ENCODE peak calls at places on chromosome 16, in four cellular contexts. One of them, this sample, is unnamed.

GRCh38 chr16:50862818-50863672 is 121.2 kb downstream of the CYLD start:
- DNase-seq in AG09309: no peak
- DNase-seq in choroid plexus epithelial cell: no peak
- DNase-seq in astrocyte of the spinal cord: no peak
- DNase-seq in this sample: no peak

GRCh38 chr16:50245417-50246298 is 20.7 kb upstream of the ADCY7 start:
- DNase-seq in AG09309: no peak
- DNase-seq in choroid plexus epithelial cell: peak; percentile 31
- DNase-seq in astrocyte of the spinal cord: peak; percentile 50
- DNase-seq in this sample: peak; percentile 16

GRCh38 chr16:87304951-87305350 is 12.2 kb downstream of the C16orf95 start:
- DNase-seq in AG09309: no peak
- DNase-seq in choroid plexus epithelial cell: no peak
- DNase-seq in astrocyte of the spinal cord: no peak
- DNase-seq in this sample: no peak

GRCh38 chr16:11586375-11586855 is 304 bp downstream of the LITAF start:
- DNase-seq in AG09309: no peak
- DNase-seq in choroid plexus epithelial cell: no peak
- DNase-seq in astrocyte of the spinal cord: no peak
- DNase-seq in this sample: no peak

GRCh38 chr16:65837431-65837986 is 529.0 kb upstream of the CDH5 start:
- DNase-seq in AG09309: no peak
- DNase-seq in choroid plexus epithelial cell: no peak
- DNase-seq in astrocyte of the spinal cord: no peak
- DNase-seq in this sample: no peak

GRCh38 chr16:66189951-66190350 is 176.5 kb upstream of the CDH5 start:
- DNase-seq in AG09309: peak; percentile 67
- DNase-seq in choroid plexus epithelial cell: peak; percentile 86
- DNase-seq in astrocyte of the spinal cord: peak; percentile 90
- DNase-seq in this sample: peak; percentile 15

GRCh38 chr16:12573300-12573699 is 230.4 kb downstream of the CPPED1 start:
- DNase-seq in AG09309: no peak
- DNase-seq in choroid plexus epithelial cell: no peak
- DNase-seq in astrocyte of the spinal cord: no peak
- DNase-seq in this sample: no peak

GRCh38 chr16:57826706-57827625 is 24.7 kb upstream of the KIFC3 start:
- DNase-seq in AG09309: no peak
- DNase-seq in choroid plexus epithelial cell: peak; percentile 36
- DNase-seq in astrocyte of the spinal cord: no peak
- DNase-seq in this sample: no peak

GRCh38 chr16:58128721-58129096 is 472 bp downstream of the CFAP20 start:
- DNase-seq in AG09309: no peak
- DNase-seq in choroid plexus epithelial cell: no peak
- DNase-seq in astrocyte of the spinal cord: no peak
- DNase-seq in this sample: no peak

GRCh38 chr16:67199011-67199807 is at the start of gene ELMO3:
- DNase-seq in AG09309: no peak
- DNase-seq in choroid plexus epithelial cell: no peak
- DNase-seq in astrocyte of the spinal cord: no peak
- DNase-seq in this sample: no peak

GRCh38 chr16:9015489-9015888 is 51.8 kb upstream of the USP7 start:
- DNase-seq in AG09309: no peak
- DNase-seq in choroid plexus epithelial cell: no peak
- DNase-seq in astrocyte of the spinal cord: no peak
- DNase-seq in this sample: no peak

GRCh38 chr16:23121024-23121423 is 28.2 kb downstream of the USP31 start:
- DNase-seq in AG09309: no peak
- DNase-seq in choroid plexus epithelial cell: no peak
- DNase-seq in astrocyte of the spinal cord: no peak
- DNase-seq in this sample: no peak

GRCh38 chr16:67632415-67633172 is 12.3 kb upstream of the CARMIL2 start:
- DNase-seq in AG09309: no peak
- DNase-seq in choroid plexus epithelial cell: peak; percentile 90
- DNase-seq in astrocyte of the spinal cord: peak; percentile 52
- DNase-seq in this sample: no peak

GRCh38 chr16:48321307-48322036 is 63.7 kb downstream of the SIAH1 start:
- DNase-seq in AG09309: no peak
- DNase-seq in choroid plexus epithelial cell: peak; percentile 58
- DNase-seq in astrocyte of the spinal cord: peak; percentile 44
- DNase-seq in this sample: no peak

GRCh38 chr16:27917953-27918352 is 145.6 kb downstream of the GSG1L start:
- DNase-seq in AG09309: no peak
- DNase-seq in choroid plexus epithelial cell: no peak
- DNase-seq in astrocyte of the spinal cord: no peak
- DNase-seq in this sample: no peak
- H3K4me3 ChIP-seq in AG09309: no peak overlapping the region
- H3K4me3 ChIP-seq in choroid plexus epithelial cell: no peak overlapping the region
- H3K4me3 ChIP-seq in astrocyte of the spinal cord: no peak overlapping the region
- H3K4me3 ChIP-seq in this sample: no peak overlapping the region

DNA sequence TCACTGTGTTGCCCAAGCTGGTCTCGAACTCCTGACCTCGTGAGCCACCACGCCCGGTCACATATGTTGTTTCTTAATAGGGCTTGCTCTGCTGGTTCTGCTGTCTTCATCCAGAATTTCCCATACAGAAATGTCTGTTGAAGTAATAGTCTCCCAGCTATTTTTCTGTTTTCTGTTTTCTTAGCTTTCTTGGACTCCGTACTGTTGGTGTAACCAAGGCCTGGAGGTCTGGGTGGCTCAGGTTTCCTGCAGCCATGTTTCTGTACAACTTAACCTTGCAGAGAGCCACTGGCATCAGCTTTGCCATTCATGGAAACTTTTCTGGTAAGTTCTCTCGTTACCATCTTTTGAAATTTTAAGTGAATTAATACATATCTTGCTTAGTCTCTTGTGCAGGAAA is 2.8 kb downstream of the SF3B3 start:
- DNase-seq in AG09309: no peak
- DNase-seq in choroid plexus epithelial cell: peak; percentile 15
- DNase-seq in astrocyte of the spinal cord: no peak
- DNase-seq in this sample: no peak
- H3K4me3 ChIP-seq in AG09309: no peak overlapping the region
- H3K4me3 ChIP-seq in choroid plexus epithelial cell: peak overlapping the region; percentile 9
- H3K4me3 ChIP-seq in astrocyte of the spinal cord: no peak overlapping the region
- H3K4me3 ChIP-seq in this sample: peak overlapping the region; percentile 37

GRCh38 chr16:46886764-46887523 is 2.8 kb downstream of the GPT2 start:
- DNase-seq in AG09309: no peak
- DNase-seq in choroid plexus epithelial cell: no peak
- DNase-seq in astrocyte of the spinal cord: no peak
- DNase-seq in this sample: no peak
- H3K4me3 ChIP-seq in AG09309: no peak overlapping the region
- H3K4me3 ChIP-seq in choroid plexus epithelial cell: no peak overlapping the region
- H3K4me3 ChIP-seq in astrocyte of the spinal cord: no peak overlapping the region
- H3K4me3 ChIP-seq in this sample: no peak overlapping the region

GRCh38 chr16:88327566-88328312 is 55.0 kb upstream of the ZNF469 start:
- DNase-seq in AG09309: no peak
- DNase-seq in choroid plexus epithelial cell: peak; percentile 87
- DNase-seq in astrocyte of the spinal cord: peak; percentile 61
- DNase-seq in this sample: no peak

GRCh38 chr16:88329726-88330700 is 52.7 kb upstream of the ZNF469 start:
- DNase-seq in AG09309: peak; percentile 78
- DNase-seq in choroid plexus epithelial cell: no peak
- DNase-seq in astrocyte of the spinal cord: no peak
- DNase-seq in this sample: no peak

GRCh38 chr16:88326611-88327485 is 55.9 kb upstream of the ZNF469 start:
- DNase-seq in AG09309: no peak
- DNase-seq in choroid plexus epithelial cell: peak; percentile 41
- DNase-seq in astrocyte of the spinal cord: no peak
- DNase-seq in this sample: no peak

GRCh38 chr16:88325976-88326375 is 56.8 kb upstream of the ZNF469 start:
- DNase-seq in AG09309: no peak
- DNase-seq in choroid plexus epithelial cell: no peak
- DNase-seq in astrocyte of the spinal cord: no peak
- DNase-seq in this sample: no peak

DNA sequence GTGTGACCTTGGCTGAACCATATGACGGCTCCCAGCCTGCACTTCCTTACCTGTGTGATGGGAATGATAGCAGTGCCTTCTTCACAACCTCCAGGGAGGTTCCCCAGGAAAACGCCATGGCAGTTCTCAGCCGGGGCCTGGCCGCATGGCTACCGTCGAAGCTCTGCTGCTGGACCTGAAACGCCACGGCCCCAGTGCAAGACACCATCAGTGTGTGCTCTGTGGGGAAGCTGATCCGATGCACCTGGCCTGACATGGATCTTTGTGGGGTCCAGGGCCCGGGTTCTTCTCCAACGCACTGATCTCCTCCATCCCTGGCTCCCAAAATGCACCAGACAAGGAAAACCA is 54.5 kb upstream of the ZNF469 start:
- DNase-seq in AG09309: no peak
- DNase-seq in choroid plexus epithelial cell: no peak
- DNase-seq in astrocyte of the spinal cord: no peak
- DNase-seq in this sample: no peak
- H3K4me3 ChIP-seq in AG09309: no peak overlapping the region
- H3K4me3 ChIP-seq in choroid plexus epithelial cell: no peak overlapping the region
- H3K4me3 ChIP-seq in astrocyte of the spinal cord: no peak overlapping the region
- H3K4me3 ChIP-seq in this sample: no peak overlapping the region

GRCh38 chr16:3938471-3938842 is 57.9 kb upstream of the CREBBP start:
- DNase-seq in AG09309: no peak
- DNase-seq in choroid plexus epithelial cell: no peak
- DNase-seq in astrocyte of the spinal cord: no peak
- DNase-seq in this sample: no peak
- H3K4me3 ChIP-seq in AG09309: no peak overlapping the region
- H3K4me3 ChIP-seq in choroid plexus epithelial cell: peak overlapping the region; percentile 59
- H3K4me3 ChIP-seq in astrocyte of the spinal cord: peak overlapping the region; percentile 41
- H3K4me3 ChIP-seq in this sample: no peak overlapping the region

GRCh38 chr16:85228463-85228862 is 116.2 kb upstream of the CIBAR2 start:
- DNase-seq in AG09309: no peak
- DNase-seq in choroid plexus epithelial cell: no peak
- DNase-seq in astrocyte of the spinal cord: no peak
- DNase-seq in this sample: no peak

GRCh38 chr16:85227924-85228462 is 115.7 kb upstream of the CIBAR2 start:
- DNase-seq in AG09309: no peak
- DNase-seq in choroid plexus epithelial cell: peak; percentile 62
- DNase-seq in astrocyte of the spinal cord: peak; percentile 73
- DNase-seq in this sample: no peak

GRCh38 chr16:85228970-85229430 is 116.7 kb upstream of the CIBAR2 start:
- DNase-seq in AG09309: no peak
- DNase-seq in choroid plexus epithelial cell: no peak
- DNase-seq in astrocyte of the spinal cord: no peak
- DNase-seq in this sample: no peak

GRCh38 chr16:85225721-85226120 is 113.4 kb upstream of the CIBAR2 start:
- DNase-seq in AG09309: no peak
- DNase-seq in choroid plexus epithelial cell: no peak
- DNase-seq in astrocyte of the spinal cord: no peak
- DNase-seq in this sample: no peak

GRCh38 chr16:85227262-85227923 is 115.1 kb upstream of the CIBAR2 start:
- DNase-seq in AG09309: no peak
- DNase-seq in choroid plexus epithelial cell: no peak
- DNase-seq in astrocyte of the spinal cord: peak; percentile 71
- DNase-seq in this sample: no peak
- H3K4me3 ChIP-seq in AG09309: no peak overlapping the region
- H3K4me3 ChIP-seq in choroid plexus epithelial cell: no peak overlapping the region
- H3K4me3 ChIP-seq in astrocyte of the spinal cord: no peak overlapping the region
- H3K4me3 ChIP-seq in this sample: no peak overlapping the region

DNA sequence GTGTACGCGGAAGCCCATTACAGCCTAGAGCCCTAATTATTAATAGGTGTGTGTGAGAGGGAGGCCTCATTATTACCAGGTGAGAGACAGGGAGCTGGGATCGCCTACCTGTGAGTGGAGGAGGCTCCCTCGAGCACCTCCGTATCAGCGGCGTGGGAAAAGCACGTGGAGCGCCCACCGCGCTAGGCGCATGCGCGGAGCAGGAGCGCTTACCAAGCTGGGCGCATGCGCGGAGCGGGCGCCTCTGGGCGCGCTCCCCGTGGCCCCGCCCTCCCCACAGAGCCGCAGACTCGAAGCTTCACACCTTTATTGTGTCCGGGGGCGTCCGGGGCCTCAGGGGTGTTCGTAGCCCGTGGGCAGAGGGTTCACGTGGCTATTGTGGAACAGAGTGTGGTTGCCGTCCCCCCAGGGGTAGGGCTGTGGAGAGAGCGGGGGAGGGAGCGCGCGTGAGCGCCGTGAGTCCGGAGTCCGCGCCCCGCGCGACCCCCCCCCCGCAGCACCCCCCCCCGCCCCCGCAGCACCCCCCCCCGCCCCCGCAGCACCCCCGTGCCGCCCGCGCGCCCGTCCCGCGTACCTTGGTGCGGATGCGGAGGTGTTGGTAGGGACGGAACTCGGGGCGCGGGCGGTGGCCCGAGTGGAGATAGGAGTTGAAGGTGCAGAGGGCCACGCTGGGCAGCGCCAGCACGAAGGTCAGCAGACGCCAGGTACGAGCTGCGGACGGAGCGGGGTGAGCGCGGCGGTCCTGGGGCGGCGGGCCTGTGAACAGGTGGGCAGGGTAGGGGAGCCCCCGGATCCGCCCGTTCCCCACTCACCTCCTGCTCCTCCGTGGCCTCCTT is 501 bp downstream of the COX6A2 start:
- DNase-seq in AG09309: no peak
- DNase-seq in choroid plexus epithelial cell: peak; percentile 29
- DNase-seq in astrocyte of the spinal cord: no peak
- DNase-seq in this sample: peak; percentile 8
- H3K4me3 ChIP-seq in AG09309: peak overlapping the region; percentile 16
- H3K4me3 ChIP-seq in choroid plexus epithelial cell: peak overlapping the region; percentile 29
- H3K4me3 ChIP-seq in astrocyte of the spinal cord: no peak overlapping the region
- H3K4me3 ChIP-seq in this sample: no peak overlapping the region

GRCh38 chr16:53745126-53745525 is 41.2 kb downstream of the FTO start:
- DNase-seq in AG09309: peak; percentile 43
- DNase-seq in choroid plexus epithelial cell: no peak
- DNase-seq in astrocyte of the spinal cord: no peak
- DNase-seq in this sample: no peak
- H3K4me3 ChIP-seq in AG09309: no peak overlapping the region
- H3K4me3 ChIP-seq in choroid plexus epithelial cell: no peak overlapping the region
- H3K4me3 ChIP-seq in astrocyte of the spinal cord: no peak overlapping the region
- H3K4me3 ChIP-seq in this sample: no peak overlapping the region

DNA sequence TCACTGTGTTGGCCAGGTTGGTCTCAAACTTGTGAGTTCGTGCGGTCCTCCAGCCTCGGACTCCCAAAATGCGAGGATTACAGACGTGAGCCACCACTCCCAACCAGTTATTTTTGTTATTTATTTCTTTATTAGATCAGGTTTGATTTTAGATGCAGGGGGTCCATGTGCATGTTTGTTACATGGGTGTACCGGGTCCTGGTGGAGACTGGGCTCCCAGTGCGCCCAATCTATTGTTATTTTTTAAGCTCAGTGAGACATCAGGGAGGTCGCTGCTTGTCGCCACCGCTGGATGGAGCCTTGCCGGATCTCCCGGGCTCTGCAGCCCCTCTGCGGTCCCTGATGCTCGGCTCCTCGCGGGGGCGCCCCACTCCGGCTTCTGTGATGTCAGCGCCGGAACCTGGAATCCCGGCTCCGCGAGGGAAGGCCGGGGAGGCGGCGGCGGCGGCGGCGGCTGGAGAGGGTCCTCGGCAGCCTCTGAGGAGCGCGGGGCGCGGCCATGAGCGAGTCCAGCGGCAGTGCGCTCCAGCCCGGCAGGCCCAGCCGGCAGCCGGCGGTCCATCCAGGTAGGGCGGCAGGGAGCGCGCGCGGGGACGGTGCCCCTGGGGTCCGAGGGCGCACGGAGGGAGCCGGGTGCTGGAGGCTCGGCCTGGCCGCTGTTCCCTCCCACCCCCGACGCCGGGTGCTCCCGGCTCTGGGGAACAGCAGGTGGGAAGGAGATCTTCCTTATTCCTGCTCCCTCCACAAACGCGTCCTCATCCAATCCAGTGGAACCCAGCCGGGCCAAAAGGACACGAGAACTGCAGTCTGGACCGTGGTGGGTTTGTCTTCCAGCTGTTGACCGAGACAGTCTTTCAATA is at the start of gene TMC7:
- DNase-seq in AG09309: no peak
- DNase-seq in choroid plexus epithelial cell: peak; percentile 80
- DNase-seq in astrocyte of the spinal cord: peak; percentile 89
- DNase-seq in this sample: peak; percentile 89
- H3K4me3 ChIP-seq in AG09309: peak within 1 kb of the TSS; percentile 54
- H3K4me3 ChIP-seq in choroid plexus epithelial cell: peak within 1 kb of the TSS; percentile 58
- H3K4me3 ChIP-seq in astrocyte of the spinal cord: peak within 1 kb of the TSS; percentile 48
- H3K4me3 ChIP-seq in this sample: peak within 1 kb of the TSS; percentile 34

This sample was measured in endothelial cell of umbilical vein.